ENCODE peak calls at places on chromosomes 4 and X, in nine cellular contexts. One of them, this sample, is unnamed. For H3K36me3, the result is how much of the 10 kb centered on the place peaks cover.

GRCh38 chr4:73964862-73965611 is 16.8 kb downstream of the PF4 start:
- DNase-seq in neuronal stem cell: peak
- DNase-seq in pancreas: no peak
- DNase-seq in neural progenitor cell: peak
- DNase-seq in iPS DF 6.9: peak
- DNase-seq in NT2/D1: no peak
- DNase-seq in right atrium auricular region: no peak
- DNase-seq in MM.1S: no peak
- DNase-seq in heart right ventricle: no peak
- DNase-seq in this sample: no peak

GRCh38 chr4:39620551-39620950 is 18.1 kb downstream of the SMIM14 start:
- DNase-seq in neuronal stem cell: no peak
- DNase-seq in pancreas: no peak
- DNase-seq in neural progenitor cell: no peak
- DNase-seq in iPS DF 6.9: no peak
- DNase-seq in NT2/D1: no peak
- DNase-seq in right atrium auricular region: no peak
- DNase-seq in MM.1S: no peak
- DNase-seq in heart right ventricle: no peak
- DNase-seq in this sample: no peak

GRCh38 chrX:77444075-77444474 is 3.1 kb upstream of the FGF16 start:
- DNase-seq in neuronal stem cell: no peak
- DNase-seq in pancreas: no peak
- DNase-seq in neural progenitor cell: no peak
- DNase-seq in iPS DF 6.9: no peak
- DNase-seq in NT2/D1: no peak
- DNase-seq in right atrium auricular region: no peak
- DNase-seq in MM.1S: no peak
- DNase-seq in heart right ventricle: no peak
- DNase-seq in this sample: no peak

GRCh38 chrX:101682723-101683122 is 23.1 kb upstream of the ARMCX2 start:
- DNase-seq in neuronal stem cell: no peak
- DNase-seq in pancreas: no peak
- DNase-seq in neural progenitor cell: no peak
- DNase-seq in iPS DF 6.9: no peak
- DNase-seq in NT2/D1: no peak
- DNase-seq in right atrium auricular region: no peak
- DNase-seq in MM.1S: no peak
- DNase-seq in heart right ventricle: no peak
- DNase-seq in this sample: no peak

GRCh38 chr4:110667670-110668069 is 44.8 kb upstream of the PITX2 start:
- DNase-seq in neuronal stem cell: no peak
- DNase-seq in pancreas: no peak
- DNase-seq in neural progenitor cell: no peak
- DNase-seq in iPS DF 6.9: no peak
- DNase-seq in NT2/D1: no peak
- DNase-seq in right atrium auricular region: no peak
- DNase-seq in MM.1S: no peak
- DNase-seq in heart right ventricle: no peak
- DNase-seq in this sample: no peak

GRCh38 chr4:16659120-16659519 is 239.3 kb downstream of the LDB2 start:
- DNase-seq in neuronal stem cell: no peak
- DNase-seq in pancreas: no peak
- DNase-seq in neural progenitor cell: no peak
- DNase-seq in iPS DF 6.9: no peak
- DNase-seq in NT2/D1: no peak
- DNase-seq in right atrium auricular region: no peak
- DNase-seq in MM.1S: no peak
- DNase-seq in heart right ventricle: no peak
- DNase-seq in this sample: no peak

GRCh38 chr4:48047421-48047844 is 30.9 kb downstream of the NIPAL1 start:
- DNase-seq in neuronal stem cell: no peak
- DNase-seq in pancreas: no peak
- DNase-seq in neural progenitor cell: no peak
- DNase-seq in iPS DF 6.9: no peak
- DNase-seq in NT2/D1: no peak
- DNase-seq in right atrium auricular region: no peak
- DNase-seq in MM.1S: peak
- DNase-seq in heart right ventricle: no peak
- DNase-seq in this sample: peak

GRCh38 chr4:88613417-88613875 is 21.2 kb downstream of the HERC3 start:
- DNase-seq in neuronal stem cell: no peak
- DNase-seq in pancreas: no peak
- DNase-seq in neural progenitor cell: no peak
- DNase-seq in iPS DF 6.9: no peak
- DNase-seq in NT2/D1: no peak
- DNase-seq in right atrium auricular region: no peak
- DNase-seq in MM.1S: no peak
- DNase-seq in heart right ventricle: no peak
- DNase-seq in this sample: no peak

GRCh38 chrX:116413273-116413672 is 23.1 kb upstream of the SLC6A14 start:
- DNase-seq in neuronal stem cell: no peak
- DNase-seq in pancreas: no peak
- DNase-seq in neural progenitor cell: no peak
- DNase-seq in iPS DF 6.9: no peak
- DNase-seq in NT2/D1: no peak
- DNase-seq in right atrium auricular region: no peak
- DNase-seq in MM.1S: no peak
- DNase-seq in heart right ventricle: no peak
- DNase-seq in this sample: no peak

GRCh38 chr4:133801858-133802257 is 399.7 kb downstream of the PABPC4L start:
- DNase-seq in neuronal stem cell: peak
- DNase-seq in pancreas: no peak
- DNase-seq in neural progenitor cell: peak
- DNase-seq in iPS DF 6.9: peak
- DNase-seq in NT2/D1: peak
- DNase-seq in right atrium auricular region: no peak
- DNase-seq in MM.1S: no peak
- DNase-seq in heart right ventricle: no peak
- DNase-seq in this sample: no peak

GRCh38 chr4:184911310-184911709 is 85.5 kb upstream of the ACSL1 start:
- DNase-seq in neuronal stem cell: no peak
- DNase-seq in pancreas: no peak
- DNase-seq in neural progenitor cell: no peak
- DNase-seq in iPS DF 6.9: no peak
- DNase-seq in NT2/D1: no peak
- DNase-seq in right atrium auricular region: no peak
- DNase-seq in MM.1S: no peak
- DNase-seq in heart right ventricle: no peak
- DNase-seq in this sample: no peak

GRCh38 chrX:48083212-48083611 is 11.8 kb upstream of the ZNF630 start:
- DNase-seq in neuronal stem cell: peak
- DNase-seq in pancreas: peak
- DNase-seq in neural progenitor cell: peak
- DNase-seq in iPS DF 6.9: no peak
- DNase-seq in NT2/D1: peak
- DNase-seq in right atrium auricular region: peak
- DNase-seq in MM.1S: peak
- DNase-seq in heart right ventricle: no peak
- DNase-seq in this sample: peak

GRCh38 chr4:20520901-20521300 is 179.4 kb upstream of the PACRGL start:
- DNase-seq in neuronal stem cell: no peak
- DNase-seq in pancreas: no peak
- DNase-seq in neural progenitor cell: no peak
- DNase-seq in iPS DF 6.9: no peak
- DNase-seq in NT2/D1: no peak
- DNase-seq in right atrium auricular region: no peak
- DNase-seq in MM.1S: no peak
- DNase-seq in heart right ventricle: no peak
- DNase-seq in this sample: no peak

GRCh38 chr4:45971108-45971507 is 152.7 kb downstream of the GABRG1 start:
- DNase-seq in neuronal stem cell: no peak
- DNase-seq in pancreas: no peak
- DNase-seq in neural progenitor cell: no peak
- DNase-seq in iPS DF 6.9: no peak
- DNase-seq in NT2/D1: no peak
- DNase-seq in right atrium auricular region: no peak
- DNase-seq in MM.1S: no peak
- DNase-seq in heart right ventricle: no peak
- DNase-seq in this sample: no peak

GRCh38 chrX:13750204-13750603 is 15.7 kb downstream of the OFD1 start:
- DNase-seq in neuronal stem cell: no peak
- DNase-seq in pancreas: no peak
- DNase-seq in neural progenitor cell: peak
- DNase-seq in iPS DF 6.9: no peak
- DNase-seq in NT2/D1: no peak
- DNase-seq in right atrium auricular region: no peak
- DNase-seq in MM.1S: peak
- DNase-seq in heart right ventricle: no peak
- DNase-seq in this sample: peak

GRCh38 chr4:113181289-113182007 is 132.0 kb downstream of the ANK2 start:
- DNase-seq in neuronal stem cell: no peak
- DNase-seq in pancreas: no peak
- DNase-seq in neural progenitor cell: no peak
- DNase-seq in iPS DF 6.9: no peak
- DNase-seq in NT2/D1: no peak
- DNase-seq in right atrium auricular region: no peak
- DNase-seq in MM.1S: no peak
- DNase-seq in heart right ventricle: no peak
- DNase-seq in this sample: no peak

DNA sequence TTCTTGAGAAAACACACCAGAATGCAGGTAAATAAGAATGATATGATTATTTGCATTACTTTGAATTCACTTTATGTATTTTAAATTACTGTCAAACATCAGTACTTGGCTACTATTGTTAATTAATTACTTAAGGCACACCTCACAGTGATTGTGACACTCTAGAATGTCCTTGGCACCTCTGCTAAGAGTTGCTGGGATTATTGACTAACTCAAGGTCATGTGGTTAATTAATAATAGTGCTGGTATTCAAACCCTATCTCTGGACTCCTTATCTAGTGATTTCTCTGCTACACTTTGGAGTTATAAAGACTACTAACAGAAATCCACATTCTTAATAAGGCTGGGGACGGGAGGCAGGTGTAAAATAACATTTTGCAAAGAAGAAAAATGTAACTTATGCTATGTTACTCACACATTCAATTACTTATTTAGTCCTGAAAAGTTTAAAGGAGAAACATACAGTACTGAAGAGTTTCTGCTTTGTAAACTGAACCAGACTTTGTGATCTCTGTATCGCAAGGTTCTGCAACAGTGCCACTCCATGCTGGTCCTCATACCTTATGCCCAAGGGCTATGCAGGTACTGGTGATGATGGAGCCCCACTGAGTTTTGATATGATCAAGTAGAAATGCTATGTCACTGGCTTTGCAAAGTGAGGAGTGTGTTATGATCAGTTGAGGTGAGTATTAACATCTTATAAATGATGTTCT is 242.7 kb downstream of the MID1IP1 start:
- DNase-seq in neuronal stem cell: no peak
- DNase-seq in pancreas: no peak
- DNase-seq in neural progenitor cell: no peak
- DNase-seq in iPS DF 6.9: no peak
- DNase-seq in NT2/D1: no peak
- DNase-seq in right atrium auricular region: no peak
- DNase-seq in MM.1S: no peak
- DNase-seq in heart right ventricle: no peak
- DNase-seq in this sample: no peak
- H3K36me3 ChIP-seq in neuronal stem cell: under half
- H3K36me3 ChIP-seq in pancreas: under half
- H3K36me3 ChIP-seq in neural progenitor cell: under half
- H3K36me3 ChIP-seq in iPS DF 6.9: under half
- H3K36me3 ChIP-seq in NT2/D1: under half
- H3K36me3 ChIP-seq in right atrium auricular region: under half
- H3K36me3 ChIP-seq in MM.1S: under half
- H3K36me3 ChIP-seq in heart right ventricle: under half
- H3K36me3 ChIP-seq in this sample: under half

DNA sequence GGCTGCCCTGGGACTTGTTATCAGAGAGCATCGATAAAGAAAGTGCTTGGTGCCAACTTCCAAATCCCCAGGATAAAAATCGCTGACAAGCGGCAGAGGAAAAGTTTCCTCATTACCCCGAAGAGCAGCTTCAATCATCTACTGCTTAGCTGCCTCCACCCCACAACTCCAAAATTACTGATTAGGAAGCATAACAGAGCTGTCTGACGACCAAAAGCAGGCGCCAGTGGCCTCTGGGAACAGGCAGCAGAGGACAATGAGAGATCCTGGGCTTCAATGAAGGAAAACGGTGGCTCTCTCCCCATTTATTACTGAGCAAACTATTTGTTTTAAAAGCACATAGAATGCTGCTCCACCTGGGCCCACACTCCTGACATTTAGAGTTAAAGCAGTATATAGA is 20.6 kb downstream of the BCOR start:
- DNase-seq in neuronal stem cell: no peak
- DNase-seq in pancreas: no peak
- DNase-seq in neural progenitor cell: no peak
- DNase-seq in iPS DF 6.9: no peak
- DNase-seq in NT2/D1: no peak
- DNase-seq in right atrium auricular region: no peak
- DNase-seq in MM.1S: no peak
- DNase-seq in heart right ventricle: no peak
- DNase-seq in this sample: no peak
- H3K36me3 ChIP-seq in neuronal stem cell: under half
- H3K36me3 ChIP-seq in pancreas: under half
- H3K36me3 ChIP-seq in neural progenitor cell: under half
- H3K36me3 ChIP-seq in iPS DF 6.9: under half
- H3K36me3 ChIP-seq in NT2/D1: half or more
- H3K36me3 ChIP-seq in right atrium auricular region: under half
- H3K36me3 ChIP-seq in MM.1S: under half
- H3K36me3 ChIP-seq in heart right ventricle: under half
- H3K36me3 ChIP-seq in this sample: under half

GRCh38 chr4:168263039-168263438 is 55.5 kb downstream of the DDX60 start:
- DNase-seq in neuronal stem cell: no peak
- DNase-seq in pancreas: no peak
- DNase-seq in neural progenitor cell: no peak
- DNase-seq in iPS DF 6.9: no peak
- DNase-seq in NT2/D1: no peak
- DNase-seq in right atrium auricular region: no peak
- DNase-seq in MM.1S: no peak
- DNase-seq in heart right ventricle: no peak
- DNase-seq in this sample: no peak

GRCh38 chr4:168269879-168270278 is 48.7 kb downstream of the DDX60 start:
- DNase-seq in neuronal stem cell: no peak
- DNase-seq in pancreas: no peak
- DNase-seq in neural progenitor cell: no peak
- DNase-seq in iPS DF 6.9: no peak
- DNase-seq in NT2/D1: no peak
- DNase-seq in right atrium auricular region: no peak
- DNase-seq in MM.1S: no peak
- DNase-seq in heart right ventricle: no peak
- DNase-seq in this sample: no peak

GRCh38 chr4:168264903-168265302 is 53.6 kb downstream of the DDX60 start:
- DNase-seq in neuronal stem cell: no peak
- DNase-seq in pancreas: no peak
- DNase-seq in neural progenitor cell: no peak
- DNase-seq in iPS DF 6.9: no peak
- DNase-seq in NT2/D1: no peak
- DNase-seq in right atrium auricular region: no peak
- DNase-seq in MM.1S: no peak
- DNase-seq in heart right ventricle: no peak
- DNase-seq in this sample: no peak

GRCh38 chr4:168265327-168265726 is 53.2 kb downstream of the DDX60 start:
- DNase-seq in neuronal stem cell: no peak
- DNase-seq in pancreas: no peak
- DNase-seq in neural progenitor cell: no peak
- DNase-seq in iPS DF 6.9: no peak
- DNase-seq in NT2/D1: no peak
- DNase-seq in right atrium auricular region: no peak
- DNase-seq in MM.1S: no peak
- DNase-seq in heart right ventricle: no peak
- DNase-seq in this sample: no peak
- H3K36me3 ChIP-seq in neuronal stem cell: under half
- H3K36me3 ChIP-seq in pancreas: under half
- H3K36me3 ChIP-seq in neural progenitor cell: under half
- H3K36me3 ChIP-seq in iPS DF 6.9: under half
- H3K36me3 ChIP-seq in NT2/D1: under half
- H3K36me3 ChIP-seq in right atrium auricular region: under half
- H3K36me3 ChIP-seq in MM.1S: under half
- H3K36me3 ChIP-seq in heart right ventricle: half or more
- H3K36me3 ChIP-seq in this sample: under half

GRCh38 chr4:84727491-84727890 is 144.6 kb downstream of the CDS1 start:
- DNase-seq in neuronal stem cell: no peak
- DNase-seq in pancreas: no peak
- DNase-seq in neural progenitor cell: no peak
- DNase-seq in iPS DF 6.9: no peak
- DNase-seq in NT2/D1: no peak
- DNase-seq in right atrium auricular region: no peak
- DNase-seq in MM.1S: peak
- DNase-seq in heart right ventricle: no peak
- DNase-seq in this sample: no peak
- H3K36me3 ChIP-seq in neuronal stem cell: under half
- H3K36me3 ChIP-seq in pancreas: under half
- H3K36me3 ChIP-seq in neural progenitor cell: under half
- H3K36me3 ChIP-seq in iPS DF 6.9: under half
- H3K36me3 ChIP-seq in NT2/D1: under half
- H3K36me3 ChIP-seq in right atrium auricular region: under half
- H3K36me3 ChIP-seq in MM.1S: under half
- H3K36me3 ChIP-seq in heart right ventricle: half or more
- H3K36me3 ChIP-seq in this sample: under half

This sample was measured in naive thymus-derived CD4-positive, alpha-beta T cell.